ENCODE peak calls at places on chromosomes 6 and 20, in eight cellular contexts. I, A, N, S, D, M, E and F are unnamed samples.
A peak's percentile ranks its signal among the peaks of the same experiment; 100 is the strongest.

GRCh38 chr6:6436946-6437345 is 116.5 kb upstream of the F13A1 start:
- DNase-seq in I (no peak), A (no peak), N (no peak), S (no peak), D (no peak), M (no peak), E (no peak), F (no peak)

GRCh38 chr6:138833819-138834539 is 38.1 kb downstream of the ECT2L start:
- DNase-seq in I (peak; percentile 52), A (no peak), N (no peak), S (no peak), D (peak; percentile 29), M (peak; percentile 89), E (peak; percentile 63), F (no peak)

GRCh38 chr6:160297310-160297709 is 38.7 kb upstream of the SLC22A2 start:
- DNase-seq in I (no peak), A (no peak), N (no peak), S (peak; percentile 63), D (no peak), M (no peak), E (no peak), F (no peak)

GRCh38 chr6:14995966-14996602 is 249.8 kb upstream of the JARID2 start:
- DNase-seq in I (no peak), A (no peak), N (no peak), S (no peak), D (no peak), M (no peak), E (no peak), F (no peak)

GRCh38 chr6:43173496-43174262 is 2.6 kb downstream of the SRF start:
- DNase-seq in I (no peak), A (peak; percentile 11), N (no peak), S (no peak), D (no peak), M (no peak), E (no peak), F (no peak)

GRCh38 chr6:140289186-140289585 is 914.7 kb upstream of the CITED2 start:
- DNase-seq in I (no peak), A (no peak), N (no peak), S (no peak), D (no peak), M (no peak), E (no peak), F (no peak)

GRCh38 chr6:20704325-20704724 is 170.1 kb downstream of the CDKAL1 start:
- DNase-seq in I (no peak), A (no peak), N (no peak), S (no peak), D (no peak), M (no peak), E (no peak), F (no peak)

GRCh38 chr6:137927777-137928218 is 60.7 kb downstream of the TNFAIP3 start:
- DNase-seq in I (no peak), A (peak; percentile 66), N (peak; percentile 50), S (no peak), D (no peak), M (no peak), E (no peak), F (no peak)

GRCh38 chr6:42709871-42710270 is 12.5 kb downstream of the PRPH2 start:
- DNase-seq in I (no peak), A (no peak), N (no peak), S (no peak), D (no peak), M (no peak), E (no peak), F (no peak)

GRCh38 chr6:31168606-31169005 is 1.9 kb downstream of the POU5F1 start:
- DNase-seq in I (no peak), A (no peak), N (no peak), S (no peak), D (no peak), M (no peak), E (no peak), F (no peak)

GRCh38 chr6:97203343-97203742 is 79.7 kb downstream of the MMS22L start:
- DNase-seq in I (no peak), A (no peak), N (peak; percentile 48), S (no peak), D (no peak), M (no peak), E (no peak), F (no peak)

GRCh38 chr6:53011993-53012392 is 16.9 kb upstream of the GSTA4 start:
- DNase-seq in I (no peak), A (no peak), N (no peak), S (no peak), D (no peak), M (no peak), E (no peak), F (no peak)

GRCh38 chr6:144990768-144991167 is 705.6 kb downstream of the UTRN start:
- DNase-seq in I (no peak), A (no peak), N (no peak), S (no peak), D (no peak), M (no peak), E (no peak), F (no peak)

GRCh38 chr6:29887819-29888581 is 54.3 kb upstream of the HLA-A start:
- DNase-seq in I (peak; percentile 81), A (peak; percentile 92), N (no peak), S (peak; percentile 83), D (peak; percentile 92), M (peak; percentile 86), E (peak; percentile 53), F (peak; percentile 89)

GRCh38 chr6:92122746-92123145 is 1296.6 kb downstream of the EPHA7 start:
- DNase-seq in I (no peak), A (no peak), N (no peak), S (no peak), D (no peak), M (no peak), E (no peak), F (no peak)

GRCh38 chr6:123017313-123017712 is 21.3 kb downstream of the CLVS2 start:
- DNase-seq in I (no peak), A (no peak), N (no peak), S (no peak), D (no peak), M (no peak), E (no peak), F (no peak)

GRCh38 chr6:5112065-5112799 is 27.1 kb downstream of the PPP1R3G start:
- DNase-seq in I (no peak), A (no peak), N (peak; percentile 67), S (no peak), D (no peak), M (no peak), E (no peak), F (no peak)

GRCh38 chr6:14021449-14021848 is 96.1 kb upstream of the CD83 start:
- DNase-seq in I (no peak), A (no peak), N (no peak), S (no peak), D (no peak), M (no peak), E (no peak), F (no peak)

GRCh38 chr6:44254201-44254956 is 2.9 kb downstream of the SLC35B2 start:
- DNase-seq in I (no peak), A (no peak), N (no peak), S (no peak), D (no peak), M (no peak), E (no peak), F (no peak)

GRCh38 chr6:44257007-44257752 is at the start of gene SLC35B2:
- DNase-seq in I (peak; percentile 72), A (peak; percentile 56), N (peak; percentile 84), S (peak; percentile 79), D (peak; percentile 68), M (peak; percentile 61), E (peak; percentile 84), F (no peak)

GRCh38 chr6:44256291-44257006 is 879 bp downstream of the SLC35B2 start:
- DNase-seq in I (no peak), A (no peak), N (no peak), S (no peak), D (peak; percentile 48), M (no peak), E (no peak), F (no peak)

GRCh38 chr6:44254957-44255808 is 2.1 kb downstream of the SLC35B2 start:
- DNase-seq in I (no peak), A (no peak), N (no peak), S (no peak), D (no peak), M (no peak), E (no peak), F (no peak)

DNA sequence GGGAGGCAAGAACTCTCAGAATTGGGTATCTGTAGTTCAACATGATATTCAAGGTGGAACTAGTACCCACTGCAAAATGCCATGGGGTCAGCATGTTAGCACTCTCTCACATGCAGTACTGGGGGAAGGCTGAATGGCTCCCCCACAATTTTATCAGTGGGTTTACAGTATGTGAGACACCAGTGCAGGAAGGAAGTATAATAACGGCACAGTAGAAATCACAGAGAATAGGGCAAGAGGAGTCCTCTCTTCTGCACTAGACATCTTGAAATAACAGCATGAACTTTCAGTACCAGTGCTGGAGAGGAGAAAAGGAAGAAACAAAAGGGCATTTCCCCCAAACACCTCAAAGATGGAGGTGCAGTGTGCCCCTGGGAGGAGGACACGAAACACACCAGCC is 1.5 kb downstream of the SLC35B2 start:
- DNase-seq in I (no peak), A (no peak), N (no peak), S (no peak), D (no peak), M (no peak), E (no peak), F (no peak)
- H3K4me1 ChIP-seq in I (peaks cover 30% of the 10 kb centered on the region), A (peaks cover 26% of the 10 kb centered on the region), N (peaks cover 7% of the 10 kb centered on the region), S (peaks cover 13% of the 10 kb centered on the region), D (peaks cover 65% of the 10 kb centered on the region), M (peaks cover 6% of the 10 kb centered on the region), E (peaks cover 11% of the 10 kb centered on the region), F (no peaks in the 10 kb centered on the region)

DNA sequence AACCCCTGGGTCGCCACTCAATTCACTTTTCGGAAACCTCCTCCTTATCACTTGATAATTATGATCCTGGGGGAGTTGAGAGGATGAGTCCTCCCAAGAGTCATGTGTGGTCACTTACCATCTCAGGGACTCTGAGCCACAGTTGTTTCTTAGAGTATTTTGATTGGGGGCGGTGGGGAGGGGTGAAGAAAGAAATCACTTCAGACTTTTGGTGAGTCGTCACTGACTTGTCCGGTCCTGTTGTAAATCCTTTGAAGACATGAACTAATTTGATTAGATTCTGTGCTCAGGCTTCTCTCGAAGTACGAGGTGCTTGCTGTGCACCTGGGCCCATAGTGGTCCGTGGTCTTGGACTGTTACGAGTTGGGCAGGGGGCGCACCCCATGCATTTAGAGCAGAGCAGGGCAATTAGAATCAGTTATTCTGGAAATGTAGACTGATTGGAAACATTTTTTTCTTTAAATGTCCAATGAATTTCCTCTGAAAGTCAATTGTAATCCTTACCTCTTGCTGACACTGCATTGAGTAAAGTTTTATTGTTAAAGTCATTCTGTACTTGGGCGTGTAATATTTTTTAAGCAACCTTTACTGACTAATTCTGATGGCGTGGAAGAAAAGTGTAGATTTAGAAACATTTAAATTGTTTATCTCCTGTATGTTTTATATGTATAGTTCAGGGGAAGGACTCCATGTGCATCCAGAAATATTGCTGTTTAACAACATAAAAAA is 173.4 kb downstream of the SLC16A10 start:
- DNase-seq in I (no peak), A (no peak), N (no peak), S (no peak), D (no peak), M (no peak), E (no peak), F (no peak)
- H3K4me3 ChIP-seq in I (no peak overlapping the region), A (peak overlapping the region; percentile 13), N (no peak overlapping the region), S (no peak overlapping the region), D (peak overlapping the region; percentile 72), M (no peak overlapping the region), E (no peak overlapping the region), F (no peak overlapping the region)

GRCh38 chr6:35049346-35049745 is 91.8 kb downstream of the TCP11 start:
- DNase-seq in I (no peak), A (no peak), N (no peak), S (peak; percentile 34), D (no peak), M (no peak), E (no peak), F (no peak)
- H3K4me1 ChIP-seq in I (peaks cover 99% of the 10 kb centered on the region), A (peaks cover 4% of the 10 kb centered on the region), N (peaks cover 35% of the 10 kb centered on the region), S (peaks cover 3% of the 10 kb centered on the region), D (peaks cover 98% of the 10 kb centered on the region), M (peaks cover 15% of the 10 kb centered on the region), E (peaks cover 79% of the 10 kb centered on the region), F (peaks cover 25% of the 10 kb centered on the region)

GRCh38 chr20:20439602-20440001 is 71.7 kb downstream of the INSM1 start:
- DNase-seq in I (no peak), A (no peak), N (no peak), S (no peak), D (no peak), M (no peak), E (no peak), F (no peak)
- H3K4me3 ChIP-seq in I (no peak overlapping the region), A (no peak overlapping the region), N (no peak overlapping the region), S (no peak overlapping the region), D (no peak overlapping the region), M (no peak overlapping the region), E (no peak overlapping the region), F (no peak overlapping the region)